ENCODE peak calls at places on chromosomes 2 and 18, in five cellular contexts. H is cardiac fibroblast, V is GM23338, I is lower leg skin, M is mammary epithelial cell. N is an unnamed sample.

GRCh38 chr2:65576861-65577601 is 144.6 kb upstream of the SPRED2 start:
- DNase-seq in M (peak), I (no peak), V (peak), H (peak), N (no peak)

GRCh38 chr2:89829828-89830227 is 1138.4 kb downstream of the RPIA start:
- DNase-seq in I (no peak), V (no peak), H (no peak), M (no peak), N (no peak)

GRCh38 chr2:134405641-134406081 is 151.8 kb downstream of the MGAT5 start:
- DNase-seq in M (peak), H (no peak), I (no peak), V (no peak), N (no peak)

GRCh38 chr2:14978836-14979235 is 346.3 kb downstream of the LRATD1 start:
- DNase-seq in M (peak), H (no peak), V (no peak), I (no peak), N (no peak)

GRCh38 chr2:43461461-43462073 is 134.3 kb downstream of the THADA start:
- DNase-seq in H (no peak), M (peak), V (no peak), I (no peak), N (no peak)

GRCh38 chr2:59276033-59276432 is 1034.9 kb upstream of the FANCL start:
- DNase-seq in M (no peak), H (no peak), I (no peak), V (peak), N (no peak)

GRCh38 chr18:10404148-10404547 is 50.3 kb upstream of the APCDD1 start:
- DNase-seq in M (no peak), V (no peak), I (no peak), H (no peak), N (no peak)

GRCh38 chr18:55790296-55790695 is 202.3 kb upstream of the TCF4 start:
- DNase-seq in V (no peak), H (peak), M (peak), I (no peak), N (no peak)

GRCh38 chr2:98511981-98512380 is 67.3 kb downstream of the INPP4A start:
- DNase-seq in V (no peak), H (no peak), M (no peak), I (no peak), N (no peak)

GRCh38 chr2:85175369-85176299 is 42.4 kb downstream of the TCF7L1 start:
- DNase-seq in I (peak), V (no peak), H (peak), M (no peak), N (no peak)

GRCh38 chr2:64859208-64860161 is 129.7 kb upstream of the SLC1A4 start:
- DNase-seq in V (peak), I (peak), M (peak), H (peak), N (peak)

GRCh38 chr2:170022692-170023091 is 155.3 kb upstream of the MYO3B start:
- DNase-seq in M (peak), H (peak), V (no peak), I (no peak), N (no peak)

GRCh38 chr2:34012728-34013302 is 413.7 kb upstream of the FAM98A start:
- DNase-seq in I (no peak), M (peak), H (peak), V (peak), N (peak)

GRCh38 chr2:72077702-72078169 is 69.9 kb downstream of the CYP26B1 start:
- DNase-seq in I (no peak), H (no peak), M (no peak), V (no peak), N (no peak)

GRCh38 chr2:241048949-241049343 is 50.5 kb downstream of the SNED1 start:
- DNase-seq in H (no peak), M (no peak), I (no peak), V (no peak), N (peak)

GRCh38 chr2:177264209-177264538 is 353 bp downstream of the NFE2L2 start:
- DNase-seq in I (no peak), V (no peak), M (no peak), H (no peak), N (no peak)

DNA sequence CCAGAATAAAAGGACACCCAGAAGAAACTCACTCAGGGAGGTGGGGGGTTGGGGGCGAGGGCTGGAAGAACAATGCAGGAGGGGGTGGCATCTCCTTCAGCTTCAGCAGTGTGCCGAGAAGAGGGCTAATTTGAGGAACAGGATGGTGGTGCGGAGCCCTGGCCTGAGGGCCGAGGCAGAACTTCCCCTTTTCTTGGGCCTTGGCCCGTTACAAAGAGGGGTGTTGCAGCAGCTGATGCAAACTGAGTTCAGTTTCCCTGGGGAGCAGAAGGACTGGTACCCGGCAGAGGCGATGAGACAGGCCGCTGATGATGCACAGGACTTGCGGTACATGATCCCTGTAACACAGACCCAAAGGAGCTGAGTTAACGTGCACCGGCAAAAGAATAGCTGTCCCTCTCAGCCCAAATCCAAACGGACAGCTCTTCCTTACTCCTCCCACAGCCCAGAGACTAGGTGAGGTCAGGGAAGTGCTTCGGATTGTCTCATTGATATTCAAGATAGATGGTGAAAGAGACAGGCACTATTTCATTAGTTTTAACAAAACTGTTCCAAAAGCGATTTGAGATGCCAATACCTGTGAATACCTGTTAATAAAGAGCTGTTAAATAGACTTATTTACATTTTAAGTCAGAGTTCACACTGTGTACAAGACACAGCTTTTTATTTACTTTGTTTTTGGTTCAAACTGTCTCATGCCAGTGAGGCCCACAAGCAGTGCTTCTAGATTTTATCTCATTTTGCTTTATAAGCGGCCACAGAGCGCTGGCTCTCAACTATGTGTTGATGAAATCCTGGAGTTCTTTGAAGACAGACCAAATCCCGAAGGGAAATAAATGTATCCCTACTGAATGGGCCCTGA is 23.8 kb downstream of the LYPD1 start:
- DNase-seq in M (no peak), V (no peak), H (no peak), I (no peak), N (no peak)
- H3K4me3 ChIP-seq in M (no peak), V (no peak), H (no peak), I (no peak), N (no peak)

DNA sequence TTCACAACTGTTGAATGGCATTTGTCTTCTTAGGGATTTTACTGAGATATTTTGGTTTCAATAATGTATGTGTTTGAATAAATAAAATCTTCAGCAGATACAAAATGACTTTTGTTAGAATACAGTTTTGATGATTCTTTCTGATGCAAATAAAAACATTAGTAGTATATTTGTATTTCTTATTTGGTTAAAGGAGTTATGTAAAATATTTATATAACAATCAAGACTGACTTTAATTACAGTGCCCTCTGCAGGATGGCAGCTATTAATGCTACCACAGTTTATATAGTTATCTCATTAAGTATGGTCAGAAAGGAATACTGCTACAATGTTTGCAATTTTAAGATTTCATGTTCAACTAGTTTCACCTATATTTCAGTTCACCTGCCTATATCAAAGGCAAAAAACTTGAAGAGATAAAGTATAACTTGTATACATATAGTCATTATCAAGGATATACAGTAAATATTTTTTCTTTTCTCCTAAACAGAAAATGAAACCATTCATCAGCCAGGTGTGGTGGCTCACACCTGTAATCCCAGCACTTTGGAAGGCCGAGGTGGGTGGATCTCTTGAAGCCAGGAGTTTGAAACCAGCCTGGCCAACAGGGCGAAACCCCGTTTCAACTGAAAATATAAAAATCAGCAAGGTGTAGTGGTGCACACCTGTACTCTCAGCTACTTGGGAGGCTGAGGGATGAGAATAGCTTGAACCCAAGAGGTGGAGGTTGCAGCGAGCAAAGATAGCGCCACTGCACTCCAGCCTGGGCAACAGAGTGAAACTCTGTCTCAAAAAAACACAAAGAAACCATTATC is 19.8 kb downstream of the ARL5A start:
- DNase-seq in V (peak), M (no peak), H (peak), I (no peak), N (no peak)
- TF ChIP-seq CTCF in V (no peak), M (peak), H (peak), I (no peak), N (peak)

DNA sequence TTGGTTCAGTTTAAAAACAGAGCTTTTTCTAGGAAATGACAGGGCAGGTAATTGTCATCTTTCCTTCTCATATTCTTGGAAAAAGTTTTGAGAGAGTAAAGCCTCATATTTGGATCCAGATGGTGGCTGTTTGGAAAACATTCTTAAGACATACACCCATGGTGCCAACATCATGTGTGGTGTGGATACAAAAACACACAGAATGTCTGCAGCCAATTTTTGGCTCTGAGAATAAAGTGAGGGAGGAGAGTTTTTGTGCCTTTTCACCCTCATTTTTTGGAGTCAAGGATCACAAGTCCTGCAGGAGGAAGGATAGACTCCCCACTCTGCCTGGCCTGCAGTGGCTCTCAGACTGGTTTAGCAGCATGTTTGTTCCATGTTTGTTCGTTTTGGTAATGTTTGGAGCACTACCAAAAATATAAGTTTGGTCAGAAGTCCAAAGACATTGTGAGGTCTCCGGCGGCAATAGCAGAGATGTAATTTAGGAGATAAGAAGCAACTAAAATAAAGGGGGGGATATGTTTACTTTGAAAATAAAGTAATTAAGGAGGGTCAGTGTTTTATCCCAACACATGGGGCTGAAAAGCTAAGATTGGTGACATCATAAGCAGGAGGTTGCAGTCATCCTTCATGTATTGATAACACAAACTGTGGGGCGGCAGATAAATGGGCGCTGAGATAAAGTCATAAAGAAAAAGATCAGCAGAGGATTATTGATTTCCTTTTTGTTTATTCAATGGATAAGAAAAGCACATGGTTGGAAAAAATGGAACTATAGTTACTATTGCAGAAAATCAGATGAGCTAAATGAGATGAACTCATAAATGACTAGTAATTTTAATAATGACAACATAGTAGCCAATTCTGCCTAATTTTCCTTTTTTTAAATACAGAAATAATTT is 639 bp downstream of the NOSTRIN start:
- DNase-seq in V (no peak), I (no peak), H (no peak), M (no peak), N (no peak)
- H3K4me3 ChIP-seq in V (no peak), I (peak), H (no peak), M (no peak), N (peak)

DNA sequence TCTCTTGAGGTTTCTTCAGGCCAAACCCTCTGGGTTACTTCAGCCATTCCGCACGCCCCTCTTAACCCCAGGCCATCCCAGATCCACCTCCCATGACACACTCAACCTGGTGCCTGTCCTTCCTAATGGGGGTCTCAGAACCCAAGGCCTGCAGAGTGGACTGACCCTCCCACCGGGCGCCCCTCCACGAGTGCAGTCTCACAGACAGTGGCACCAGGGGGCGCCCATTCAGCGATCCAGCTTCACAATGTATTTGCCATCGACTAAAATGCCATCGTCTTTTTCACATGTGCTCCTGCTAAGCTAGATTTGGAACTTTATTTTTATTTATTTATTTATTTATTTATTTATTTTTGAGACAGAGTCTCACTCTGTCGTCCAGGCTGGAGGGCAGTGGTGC is 38.5 kb downstream of the INPP5D start:
- DNase-seq in V (peak), H (peak), I (no peak), M (no peak), N (no peak)
- TF ChIP-seq CTCF in V (peak), H (peak), I (no peak), M (peak), N (peak)

DNA sequence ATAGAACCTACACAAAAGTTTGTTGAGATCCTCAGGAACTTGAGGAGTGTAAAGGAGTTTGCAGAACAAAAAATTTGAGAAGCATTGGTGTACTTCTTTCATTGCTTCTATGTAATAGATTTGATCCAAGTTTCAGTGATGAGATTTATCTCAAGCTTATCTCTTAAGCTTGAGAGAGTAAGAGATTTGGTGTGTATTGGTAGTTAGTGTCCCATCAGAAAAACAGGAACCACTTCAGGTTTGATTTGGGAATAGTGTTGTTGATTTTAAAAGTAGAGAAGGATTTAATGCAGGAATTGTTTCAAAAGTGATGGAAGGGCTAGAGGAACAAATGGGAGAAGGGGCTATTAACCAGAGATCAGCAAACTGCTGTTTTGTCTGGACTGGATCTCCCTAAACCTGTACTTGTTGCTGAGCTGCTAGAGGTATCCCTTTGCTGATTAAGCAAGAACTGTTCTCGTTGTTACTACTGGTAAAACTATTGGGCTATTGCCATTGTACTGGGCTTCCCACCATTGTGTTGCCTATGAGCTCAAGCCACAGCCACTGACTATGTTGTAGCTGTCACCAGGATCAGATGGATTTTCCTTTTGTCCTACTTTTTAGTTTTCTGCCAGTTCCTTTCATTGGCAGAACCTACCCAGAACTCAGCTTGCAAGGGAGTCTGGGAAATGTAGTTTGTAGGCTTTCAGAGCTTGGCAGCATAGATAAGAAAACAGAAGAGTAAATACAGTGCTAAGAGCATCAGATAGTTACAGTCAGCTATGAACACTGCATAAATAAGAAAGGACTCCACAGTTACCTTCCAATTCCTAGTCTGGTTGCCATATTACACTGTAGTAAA is 39.3 kb downstream of the RAB10 start:
- DNase-seq in I (no peak), V (peak), H (peak), M (no peak), N (no peak)
- H3K4me3 ChIP-seq in I (no peak), V (no peak), H (no peak), M (no peak), N (peak)

DNA sequence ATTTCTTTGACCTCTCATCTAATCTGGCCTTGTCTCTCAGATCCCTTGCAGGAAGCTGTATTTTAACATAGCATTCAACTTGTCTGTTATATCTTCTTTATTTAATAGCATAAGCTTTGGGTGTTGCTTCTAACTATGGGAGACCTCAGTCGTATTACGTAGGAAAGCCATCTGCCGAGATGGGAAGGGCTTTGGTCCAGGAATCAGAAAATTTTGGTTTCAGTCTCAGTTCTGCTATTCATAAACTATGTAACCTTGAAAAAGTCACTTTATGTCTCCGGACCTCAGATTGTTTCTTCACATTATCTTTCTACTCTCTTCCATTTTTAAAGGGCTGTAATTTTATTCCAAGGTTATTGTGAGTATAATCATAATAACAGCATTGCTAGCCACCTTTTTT is 297.7 kb downstream of the SATB2 start:
- DNase-seq in I (no peak), V (no peak), H (no peak), M (no peak), N (no peak)
- TF ChIP-seq CTCF in I (no peak), V (no peak), H (no peak), M (no peak), N (no peak)

DNA sequence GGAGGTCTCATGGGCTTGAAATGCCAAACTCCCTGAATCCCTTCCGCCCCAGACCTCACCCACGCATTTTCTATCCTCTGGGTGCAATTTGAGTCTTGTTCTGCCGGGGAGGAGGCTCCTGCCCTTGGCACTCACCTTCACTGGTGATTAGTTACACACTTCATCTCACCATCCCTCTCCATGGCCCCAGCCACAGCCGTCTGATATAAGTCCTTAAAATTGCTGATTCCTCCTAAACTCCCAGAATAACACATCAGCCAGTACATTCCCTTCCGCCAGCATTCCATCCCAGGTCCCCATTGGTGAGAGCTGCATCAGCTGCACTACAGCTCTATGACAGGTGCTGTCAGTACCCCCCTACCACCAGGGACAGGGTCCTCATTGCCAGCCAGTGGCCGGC is 3.9 kb downstream of the TIMM21 start:
- DNase-seq in I (no peak), V (no peak), M (no peak), H (no peak), N (no peak)
- H3K4me3 ChIP-seq in I (no peak), V (no peak), M (no peak), H (no peak), N (no peak)

GRCh38 chr2:238694136-238694755 is 153.6 kb upstream of the TWIST2 start:
- DNase-seq in V (no peak), I (no peak), H (no peak), M (no peak), N (no peak)

GRCh38 chr2:238695538-238695937 is 152.3 kb upstream of the TWIST2 start:
- DNase-seq in M (no peak), I (no peak), V (no peak), H (no peak), N (peak)

GRCh38 chr2:238696786-238697185 is 151.1 kb upstream of the TWIST2 start:
- DNase-seq in H (no peak), I (no peak), V (no peak), M (no peak), N (no peak)

GRCh38 chr2:238697193-238698191 is 150.4 kb upstream of the TWIST2 start:
- DNase-seq in I (peak), M (no peak), V (no peak), H (no peak), N (peak)

DNA sequence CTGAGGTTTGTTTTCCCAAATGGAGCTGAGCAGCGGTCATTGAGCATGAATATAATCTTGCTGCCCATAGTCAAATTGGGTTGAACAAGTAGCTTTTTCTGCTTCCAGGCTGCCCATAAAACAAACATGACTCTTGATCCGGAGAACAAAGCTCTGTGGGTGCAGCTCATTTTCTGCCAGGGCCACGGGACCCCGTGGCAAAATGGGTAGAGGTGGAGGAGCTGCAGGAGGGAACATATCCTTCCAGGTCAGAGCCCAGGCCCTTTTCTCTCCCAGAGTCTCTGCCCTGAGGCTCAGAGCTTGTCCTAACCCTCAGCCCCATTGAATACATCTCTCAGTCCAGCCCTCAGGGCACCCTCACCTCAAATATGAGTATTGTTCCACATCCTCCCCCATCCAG is 151.6 kb upstream of the TWIST2 start:
- DNase-seq in H (no peak), V (no peak), I (no peak), M (no peak), N (no peak)
- TF ChIP-seq CTCF in H (no peak), V (no peak), I (no peak), M (no peak), N (no peak)

N was measured in kidney.